ENCODE peak calls at places on chromosomes 5 and 9, in eight cellular contexts. W, F, Q, T, P, K, I and G are unnamed samples.

GRCh38 chr5:173625261-173625660 is 8.8 kb upstream of the BOD1 start:
- DNase-seq in P (no peak), K (no peak), F (no peak), T (no peak), W (no peak), I (no peak), Q (no peak), G (no peak)

GRCh38 chr5:40277161-40277906 is 402.4 kb upstream of the PTGER4 start:
- DNase-seq in T (no peak), W (no peak), K (no peak), Q (no peak), F (no peak), P (no peak), I (no peak), G (no peak)

GRCh38 chr5:179393078-179393477 is 47.8 kb upstream of the ADAMTS2 start:
- DNase-seq in F (peak; percentile 65), Q (peak; percentile 43), I (no peak), T (peak; percentile 17), P (peak; percentile 41), W (peak; percentile 96), K (peak; percentile 44), G (no peak)

GRCh38 chr5:74316064-74316586 is 324.4 kb downstream of the ENC1 start:
- DNase-seq in P (peak; percentile 99), K (peak; percentile 82), F (no peak), Q (peak; percentile 94), T (peak; percentile 81), W (peak; percentile 98), I (no peak), G (peak; percentile 91)

GRCh38 chr9:77015291-77016048 is 4.0 kb upstream of the FOXB2 start:
- DNase-seq in I (no peak), P (no peak), Q (no peak), T (no peak), W (no peak), F (no peak), K (no peak), G (no peak)

GRCh38 chr5:127085371-127085770 is 12.1 kb upstream of the C5orf63 start:
- DNase-seq in F (no peak), I (no peak), T (no peak), W (no peak), Q (no peak), P (peak; percentile 60), K (no peak), G (no peak)

GRCh38 chr5:1012900-1013237 is 4.3 kb downstream of the NKD2 start:
- DNase-seq in W (no peak), Q (no peak), F (no peak), K (no peak), T (no peak), I (no peak), P (no peak), G (no peak)

GRCh38 chr5:28766565-28767158 is 1728.3 kb upstream of the CDH9 start:
- DNase-seq in W (peak; percentile 36), I (no peak), F (peak; percentile 16), T (peak; percentile 67), P (peak; percentile 74), Q (peak; percentile 54), K (peak; percentile 73), G (no peak)

GRCh38 chr9:12934515-12935301 is 159.9 kb downstream of the LURAP1L start:
- DNase-seq in W (no peak), F (no peak), P (peak; percentile 61), Q (no peak), I (no peak), K (no peak), T (no peak), G (no peak)

GRCh38 chr9:124399323-124399962 is 15.8 kb downstream of the PSMB7 start:
- DNase-seq in W (peak; percentile 18), P (no peak), T (no peak), Q (peak; percentile 77), K (no peak), I (peak; percentile 47), F (no peak), G (no peak)

GRCh38 chr9:121298689-121299112 is 30.7 kb downstream of the GSN start:
- DNase-seq in F (no peak), P (no peak), K (no peak), T (no peak), W (no peak), I (peak; percentile 83), Q (peak; percentile 70), G (no peak)

GRCh38 chr5:9698125-9698848 is 68.1 kb upstream of the TAS2R1 start:
- DNase-seq in K (no peak), W (peak; percentile 36), Q (peak; percentile 23), I (no peak), T (no peak), P (no peak), F (no peak), G (no peak)

GRCh38 chr9:6305954-6306563 is 22.1 kb upstream of the TPD52L3 start:
- DNase-seq in W (no peak), Q (peak; percentile 82), K (peak; percentile 69), P (peak; percentile 68), I (no peak), T (peak; percentile 56), F (peak; percentile 32), G (no peak)

GRCh38 chr9:109815366-109815947 is 35.5 kb downstream of the PALM2AKAP2 start:
- DNase-seq in F (no peak), Q (peak; percentile 41), K (peak; percentile 23), W (peak; percentile 47), P (peak; percentile 34), T (no peak), I (no peak), G (no peak)

GRCh38 chr9:136511670-136512592 is 29.1 kb upstream of the SEC16A start:
- DNase-seq in F (no peak), P (no peak), W (no peak), K (no peak), T (no peak), I (peak; percentile 93), Q (no peak), G (no peak)

GRCh38 chr9:131129183-131129582 is 3.8 kb downstream of the NUP214 start:
- DNase-seq in F (no peak), I (no peak), K (no peak), P (no peak), Q (no peak), T (no peak), W (no peak), G (no peak)

GRCh38 chr5:174281089-174281488 is 235.6 kb downstream of the NSG2 start:
- DNase-seq in T (no peak), Q (no peak), W (no peak), P (no peak), I (no peak), F (no peak), K (no peak), G (no peak)

DNA sequence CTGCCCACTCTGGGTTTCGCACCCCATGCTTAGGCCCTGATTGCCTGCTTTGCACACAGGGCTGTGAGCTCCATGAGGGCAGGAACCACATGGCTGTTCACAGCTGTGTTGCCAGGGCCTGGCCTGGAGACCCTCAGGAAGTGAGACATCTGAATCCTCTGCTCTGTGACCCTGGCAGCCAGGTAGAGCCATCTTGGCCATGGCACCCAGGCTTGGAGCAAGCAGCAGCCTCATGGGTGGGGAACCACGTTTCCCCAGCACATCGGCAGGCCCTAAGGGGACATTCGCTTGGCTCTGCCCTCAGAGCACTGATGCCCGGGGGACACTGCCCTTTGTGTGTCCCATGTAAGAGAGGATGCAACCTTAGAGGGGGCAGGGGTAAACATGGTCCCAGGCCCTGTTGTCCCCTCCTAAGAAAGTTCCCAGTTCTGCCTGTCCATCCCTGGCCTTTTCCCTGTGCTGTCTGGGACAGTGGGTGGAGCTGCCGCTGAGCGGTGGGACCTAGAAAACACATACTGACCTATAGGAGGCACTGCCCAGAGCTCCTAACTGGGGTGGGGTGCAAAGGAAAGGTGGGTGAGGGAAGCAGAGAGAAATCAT is 144.1 kb upstream of the IER5L start:
- DNase-seq in Q (no peak), F (no peak), I (peak; percentile 10), W (no peak), P (no peak), K (no peak), T (no peak), G (no peak)
- H3K4me3 ChIP-seq in Q (peak overlapping the region; percentile 61), F (no peak overlapping the region), I (no peak overlapping the region), W (no peak overlapping the region), P (no peak overlapping the region), K (no peak overlapping the region), T (no peak overlapping the region), G (no peak overlapping the region)

GRCh38 chr5:181217805-181218065 is 5.3 kb upstream of the TRIM41 start:
- DNase-seq in P (no peak), W (no peak), K (no peak), T (no peak), F (no peak), I (no peak), Q (no peak), G (no peak)
- TF ChIP-seq CTCF in P (no peak), W (no peak), K (no peak), T (no peak), F (no peak), I (no peak), Q (no peak), G (no peak)

GRCh38 chr9:33211695-33212393 is 28.1 kb upstream of the SPINK4 start:
- DNase-seq in W (peak; percentile 18), F (peak; percentile 48), T (peak; percentile 23), Q (peak; percentile 31), P (peak; percentile 72), K (peak; percentile 66), I (no peak), G (peak; percentile 77)
- H3K4me3 ChIP-seq in W (no peak overlapping the region), F (no peak overlapping the region), T (no peak overlapping the region), Q (no peak overlapping the region), P (no peak overlapping the region), K (no peak overlapping the region), I (no peak overlapping the region), G (no peak overlapping the region)

GRCh38 chr9:27198175-27198574 is 89.2 kb downstream of the TEK start:
- DNase-seq in W (no peak), F (peak; percentile 13), K (peak; percentile 13), T (no peak), I (no peak), Q (peak; percentile 11), P (peak; percentile 30), G (no peak)
- TF ChIP-seq CTCF in W (peak; percentile 10), F (no peak), K (no peak), T (no peak), I (peak; percentile 15), Q (no peak), P (no peak), G (peak; percentile 65)